ENCODE peak calls at places on chromosomes 6 and 20, in six cellular contexts. C, X, G, B, L and H are unnamed samples.

GRCh38 chr20:10466855-10467254 is 31.8 kb downstream of the SLX4IP start:
- DNase-seq in L (no peak), G (no peak), B (no peak), X (no peak), C (no peak), H (no peak)

GRCh38 chr20:50916257-50916656 is 15.0 kb downstream of the ADNP start:
- DNase-seq in B (peak), G (peak), C (no peak), L (no peak), X (peak), H (no peak)

GRCh38 chr6:40727272-40727671 is 140.1 kb upstream of the LRFN2 start:
- DNase-seq in B (no peak), C (no peak), L (no peak), G (no peak), X (no peak), H (no peak)

GRCh38 chr20:21693322-21693721 is 12.1 kb upstream of the PAX1 start:
- DNase-seq in G (no peak), C (no peak), B (no peak), L (no peak), X (no peak), H (no peak)

GRCh38 chr6:137423444-137424168 is 70.6 kb downstream of the OLIG3 start:
- DNase-seq in L (no peak), X (no peak), B (no peak), C (no peak), G (no peak), H (no peak)

GRCh38 chr6:156977527-156978291 is 200.5 kb downstream of the ARID1B start:
- DNase-seq in G (peak), X (no peak), C (no peak), L (no peak), B (peak), H (no peak)

GRCh38 chr6:18362058-18362561 is 25.0 kb upstream of the RNF144B start:
- DNase-seq in B (peak), G (peak), C (no peak), X (peak), L (no peak), H (no peak)

GRCh38 chr6:158907931-158908330 is 88.8 kb upstream of the EZR start:
- DNase-seq in B (no peak), L (no peak), X (no peak), G (no peak), C (no peak), H (no peak)

GRCh38 chr20:54025166-54025835 is 45.1 kb downstream of the BCAS1 start:
- DNase-seq in X (no peak), B (peak), L (no peak), G (peak), C (no peak), H (no peak)

GRCh38 chr6:81727876-81728517 is 24.5 kb downstream of the TENT5A start:
- DNase-seq in B (no peak), G (no peak), L (no peak), X (no peak), C (no peak), H (no peak)

GRCh38 chr20:13299401-13299800 is 78.3 kb downstream of the ISM1 start:
- DNase-seq in X (no peak), L (no peak), B (no peak), C (no peak), G (no peak), H (no peak)

GRCh38 chr6:132764370-132764769 is 6.7 kb upstream of the VNN2 start:
- DNase-seq in X (peak), C (no peak), G (peak), L (no peak), B (peak), H (no peak)

GRCh38 chr6:158198461-158198860 is 30.3 kb downstream of the GTF2H5 start:
- DNase-seq in B (no peak), L (no peak), X (no peak), G (no peak), C (no peak), H (no peak)

GRCh38 chr6:28474441-28475219 is 31.3 kb upstream of the ZSCAN23 start:
- DNase-seq in G (peak), X (peak), L (no peak), B (peak), C (no peak), H (no peak)

GRCh38 chr6:105785412-105785811 is 300.7 kb upstream of the PRDM1 start:
- DNase-seq in B (no peak), G (no peak), X (no peak), L (no peak), C (no peak), H (no peak)

GRCh38 chr6:105302617-105303128 is 100.2 kb downstream of the PREP start:
- DNase-seq in B (no peak), X (no peak), C (no peak), G (no peak), L (no peak), H (no peak)

GRCh38 chr6:148398244-148398643 is 55.6 kb downstream of the SASH1 start:
- DNase-seq in L (no peak), C (no peak), X (no peak), B (no peak), G (no peak), H (no peak)
- TF ChIP-seq CTCF in L (no peak), C (no peak), X (no peak), B (no peak), G (no peak), H (no peak)

DNA sequence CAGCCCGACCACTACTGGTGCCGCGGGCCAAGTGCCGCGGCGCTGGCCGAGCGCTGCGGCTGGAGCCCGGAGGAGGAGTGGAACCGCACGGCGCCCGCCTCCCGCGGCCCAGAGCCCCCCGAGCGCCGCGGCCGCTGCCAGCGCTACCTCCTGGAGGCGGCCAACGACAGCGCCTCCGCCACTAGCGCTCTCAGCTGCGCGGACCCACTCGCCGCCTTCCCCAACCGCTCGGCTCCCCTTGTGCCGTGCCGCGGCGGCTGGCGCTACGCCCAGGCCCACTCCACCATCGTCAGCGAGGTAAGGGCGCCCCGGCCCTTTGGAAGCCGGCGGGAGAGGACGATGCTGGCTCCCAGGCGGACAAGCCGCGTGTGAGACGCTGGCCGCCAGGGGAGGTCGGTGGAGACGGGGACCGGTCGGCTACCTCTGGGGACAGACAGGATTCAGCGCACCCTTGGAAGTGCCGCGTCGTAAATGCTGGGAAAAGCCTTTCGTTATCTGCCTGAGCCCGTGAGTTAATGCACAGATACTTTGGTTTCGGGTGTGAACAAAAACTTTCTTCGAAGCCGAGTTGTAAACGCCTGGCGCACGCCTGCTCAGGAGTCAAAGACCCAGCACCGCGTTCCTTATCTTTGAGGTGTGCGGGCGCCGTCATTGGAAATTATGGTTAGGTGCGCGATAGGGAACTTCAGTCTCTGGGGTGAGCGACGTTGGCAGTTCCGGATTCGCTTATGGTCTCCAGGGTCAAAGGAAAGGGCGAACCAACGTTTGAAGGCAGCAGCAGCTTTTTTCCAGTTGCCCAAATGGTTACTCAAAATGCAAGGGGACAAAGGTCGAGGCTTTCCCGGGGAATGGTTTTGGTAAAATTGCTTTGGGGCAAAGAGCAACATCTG is 619 bp downstream of the SLC22A3 start:
- DNase-seq in B (no peak), G (peak), L (no peak), X (no peak), C (no peak), H (no peak)
- TF ChIP-seq CTCF in B (no peak), G (no peak), L (no peak), X (no peak), C (no peak), H (no peak)

DNA sequence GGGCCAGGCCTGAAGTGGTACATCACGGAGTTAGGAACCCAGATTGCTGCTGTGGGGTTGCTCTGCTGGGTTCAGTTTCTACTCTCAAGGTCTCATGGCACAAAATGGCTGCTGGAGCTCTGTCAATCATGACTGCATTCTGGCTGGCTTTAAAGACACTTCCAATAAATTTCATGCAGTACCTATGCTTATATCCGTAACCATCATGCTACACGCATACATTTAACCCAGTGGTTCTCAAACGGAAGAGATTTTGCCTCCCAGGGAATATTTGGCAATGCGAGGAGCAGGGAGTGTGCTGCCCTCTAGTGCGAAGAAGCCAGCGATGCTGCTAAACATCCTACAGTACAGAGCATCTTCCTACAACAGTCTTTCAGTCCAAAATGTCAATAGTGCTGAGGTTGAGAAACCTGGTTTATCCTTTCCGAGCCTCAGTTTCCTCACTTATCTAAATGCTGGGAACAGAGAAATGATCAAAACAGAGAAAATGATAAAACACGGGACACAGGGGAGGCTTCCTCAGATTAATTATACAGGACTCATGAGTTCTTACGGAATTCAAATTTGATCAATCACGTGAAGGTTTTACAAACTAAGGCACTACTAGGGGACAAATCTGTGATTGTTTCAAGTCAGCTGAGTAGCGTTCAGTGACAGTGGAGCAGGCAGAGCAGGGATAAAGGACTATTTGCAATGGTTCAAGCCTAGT is 9.6 kb upstream of the SLC2A10 start:
- DNase-seq in G (no peak), B (peak), L (no peak), X (peak), C (no peak), H (no peak)
- TF ChIP-seq CTCF in G (peak), B (peak), L (no peak), X (peak), C (no peak), H (peak)

GRCh38 chr20:63281741-63282665 is 9.4 kb downstream of the ARFGAP1 start:
- DNase-seq in G (no peak), X (no peak), C (no peak), B (no peak), L (no peak), H (no peak)

GRCh38 chr20:63279931-63280330 is 7.3 kb downstream of the ARFGAP1 start:
- DNase-seq in B (no peak), L (no peak), C (no peak), G (no peak), X (no peak), H (no peak)

GRCh38 chr20:63282946-63283345 is 10.0 kb upstream of the COL20A1 start:
- DNase-seq in C (no peak), B (no peak), L (no peak), G (no peak), X (no peak), H (no peak)

GRCh38 chr20:63280371-63280770 is 7.8 kb downstream of the ARFGAP1 start:
- DNase-seq in G (no peak), X (no peak), B (no peak), C (no peak), L (no peak), H (no peak)

GRCh38 chr20:63280929-63281545 is 8.4 kb downstream of the ARFGAP1 start:
- DNase-seq in B (no peak), G (no peak), C (no peak), X (no peak), L (no peak), H (no peak)
- TF ChIP-seq CTCF in B (peak), G (peak), C (no peak), X (peak), L (no peak), H (peak)

GRCh38 chr6:9851541-9852380 is 563.1 kb downstream of the TFAP2A start:
- DNase-seq in B (no peak), L (no peak), X (peak), G (peak), C (no peak), H (no peak)
- TF ChIP-seq CTCF in B (no peak), L (no peak), X (peak), G (no peak), C (no peak), H (no peak)